ENCODE peak calls at places on chromosomes 3 and 15, in nine cellular contexts. One of them, this sample, is unnamed.

GRCh38 chr3:18813300-18813699 is 335.0 kb upstream of the KCNH8 start:
- DNase-seq in lower leg skin: no peak
- DNase-seq in GM06990: no peak
- DNase-seq in progenitor cell of endocrine pancreas: no peak
- DNase-seq in choroid plexus epithelial cell: no peak
- DNase-seq in ovary: no peak
- DNase-seq in AG10803: no peak
- DNase-seq in fibroblast of pulmonary artery: no peak
- DNase-seq in stomach: no peak
- DNase-seq in this sample: no peak

GRCh38 chr3:165641569-165642310 is 195.5 kb downstream of the BCHE start:
- DNase-seq in ovary: no peak
- DNase-seq in GM06990: no peak
- DNase-seq in lower leg skin: no peak
- DNase-seq in progenitor cell of endocrine pancreas: no peak
- DNase-seq in AG10803: no peak
- DNase-seq in choroid plexus epithelial cell: no peak
- DNase-seq in fibroblast of pulmonary artery: peak
- DNase-seq in stomach: no peak
- DNase-seq in this sample: no peak

GRCh38 chr3:23446301-23446700 is 243.2 kb downstream of the UBE2E2 start:
- DNase-seq in fibroblast of pulmonary artery: no peak
- DNase-seq in GM06990: no peak
- DNase-seq in progenitor cell of endocrine pancreas: no peak
- DNase-seq in ovary: no peak
- DNase-seq in choroid plexus epithelial cell: no peak
- DNase-seq in stomach: no peak
- DNase-seq in AG10803: no peak
- DNase-seq in lower leg skin: no peak
- DNase-seq in this sample: no peak

GRCh38 chr3:71051893-71052687 is 531.4 kb downstream of the FOXP1 start:
- DNase-seq in stomach: no peak
- DNase-seq in progenitor cell of endocrine pancreas: no peak
- DNase-seq in fibroblast of pulmonary artery: peak
- DNase-seq in lower leg skin: no peak
- DNase-seq in choroid plexus epithelial cell: peak
- DNase-seq in AG10803: peak
- DNase-seq in ovary: no peak
- DNase-seq in GM06990: no peak
- DNase-seq in this sample: no peak

GRCh38 chr3:4983739-4984510 is 4.7 kb downstream of the BHLHE40 start:
- DNase-seq in ovary: peak
- DNase-seq in progenitor cell of endocrine pancreas: no peak
- DNase-seq in GM06990: peak
- DNase-seq in lower leg skin: peak
- DNase-seq in choroid plexus epithelial cell: peak
- DNase-seq in AG10803: peak
- DNase-seq in fibroblast of pulmonary artery: peak
- DNase-seq in stomach: peak
- DNase-seq in this sample: no peak

GRCh38 chr3:98223907-98224672 is 40.0 kb upstream of the OR5H6 start:
- DNase-seq in lower leg skin: no peak
- DNase-seq in progenitor cell of endocrine pancreas: no peak
- DNase-seq in AG10803: no peak
- DNase-seq in stomach: no peak
- DNase-seq in GM06990: no peak
- DNase-seq in choroid plexus epithelial cell: no peak
- DNase-seq in ovary: no peak
- DNase-seq in fibroblast of pulmonary artery: no peak
- DNase-seq in this sample: no peak

GRCh38 chr3:126360046-126360713 is 3.0 kb upstream of the KLF15 start:
- DNase-seq in ovary: peak
- DNase-seq in GM06990: no peak
- DNase-seq in AG10803: no peak
- DNase-seq in stomach: no peak
- DNase-seq in choroid plexus epithelial cell: no peak
- DNase-seq in fibroblast of pulmonary artery: no peak
- DNase-seq in progenitor cell of endocrine pancreas: no peak
- DNase-seq in lower leg skin: no peak
- DNase-seq in this sample: no peak

GRCh38 chr3:64902991-64903390 is 215.2 kb upstream of the ADAMTS9 start:
- DNase-seq in progenitor cell of endocrine pancreas: no peak
- DNase-seq in fibroblast of pulmonary artery: peak
- DNase-seq in choroid plexus epithelial cell: peak
- DNase-seq in GM06990: no peak
- DNase-seq in stomach: no peak
- DNase-seq in AG10803: peak
- DNase-seq in lower leg skin: no peak
- DNase-seq in ovary: no peak
- DNase-seq in this sample: no peak

GRCh38 chr3:141769171-141769894 is 6.1 kb downstream of the GRK7 start:
- DNase-seq in lower leg skin: no peak
- DNase-seq in GM06990: no peak
- DNase-seq in stomach: no peak
- DNase-seq in progenitor cell of endocrine pancreas: no peak
- DNase-seq in choroid plexus epithelial cell: peak
- DNase-seq in ovary: no peak
- DNase-seq in AG10803: no peak
- DNase-seq in fibroblast of pulmonary artery: peak
- DNase-seq in this sample: no peak

GRCh38 chr3:171939578-171939977 is 96.4 kb downstream of the TMEM212 start:
- DNase-seq in AG10803: no peak
- DNase-seq in lower leg skin: no peak
- DNase-seq in fibroblast of pulmonary artery: no peak
- DNase-seq in ovary: no peak
- DNase-seq in GM06990: no peak
- DNase-seq in choroid plexus epithelial cell: no peak
- DNase-seq in stomach: no peak
- DNase-seq in progenitor cell of endocrine pancreas: no peak
- DNase-seq in this sample: no peak

GRCh38 chr3:182920515-182921084 is 59.7 kb downstream of the DCUN1D1 start:
- DNase-seq in ovary: no peak
- DNase-seq in progenitor cell of endocrine pancreas: no peak
- DNase-seq in lower leg skin: no peak
- DNase-seq in AG10803: no peak
- DNase-seq in choroid plexus epithelial cell: no peak
- DNase-seq in stomach: no peak
- DNase-seq in GM06990: no peak
- DNase-seq in fibroblast of pulmonary artery: no peak
- DNase-seq in this sample: no peak

DNA sequence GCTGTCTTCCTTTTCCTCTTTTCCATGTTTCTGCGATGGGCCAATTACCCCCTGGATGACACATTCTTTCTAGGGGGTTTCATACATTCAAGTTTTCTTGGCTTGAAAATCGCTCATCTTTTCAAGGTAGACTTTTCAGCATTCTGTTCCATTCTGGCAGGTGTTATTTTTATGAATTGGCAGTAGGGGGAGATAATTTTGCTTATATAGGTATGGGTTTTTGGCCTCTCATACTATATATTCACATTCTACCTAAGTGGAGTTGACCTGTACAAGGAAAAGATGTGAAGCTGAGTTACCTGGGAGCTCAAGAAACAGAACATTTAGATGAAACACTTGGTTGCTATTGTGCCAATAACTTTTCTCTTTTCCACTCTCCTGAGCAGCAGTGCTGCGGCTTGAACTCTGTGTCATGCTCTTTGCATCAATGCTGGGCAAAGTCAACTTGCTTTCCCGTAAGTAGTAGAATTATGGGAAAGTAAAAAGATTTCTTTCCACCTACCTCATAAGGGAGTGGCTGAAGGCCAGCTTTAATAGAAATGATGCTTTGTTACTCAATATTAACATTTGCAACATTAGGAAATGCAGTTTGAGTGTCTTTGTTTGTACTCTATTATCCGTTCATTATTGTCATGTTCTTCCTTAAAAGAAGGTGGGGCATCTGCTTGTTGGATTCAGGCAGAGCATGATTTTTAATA is 27.9 kb upstream of the MFSD1 start:
- DNase-seq in choroid plexus epithelial cell: peak
- DNase-seq in progenitor cell of endocrine pancreas: no peak
- DNase-seq in stomach: no peak
- DNase-seq in AG10803: peak
- DNase-seq in fibroblast of pulmonary artery: peak
- DNase-seq in GM06990: no peak
- DNase-seq in lower leg skin: no peak
- DNase-seq in ovary: no peak
- DNase-seq in this sample: no peak
- TF ChIP-seq CTCF in choroid plexus epithelial cell: no peak
- TF ChIP-seq CTCF in progenitor cell of endocrine pancreas: no peak
- TF ChIP-seq CTCF in stomach: no peak
- TF ChIP-seq CTCF in AG10803: no peak
- TF ChIP-seq CTCF in fibroblast of pulmonary artery: no peak
- TF ChIP-seq CTCF in GM06990: peak
- TF ChIP-seq CTCF in lower leg skin: no peak
- TF ChIP-seq CTCF in ovary: no peak
- TF ChIP-seq CTCF in this sample: no peak

GRCh38 chr3:160857476-160857875 is 101.4 kb downstream of the PPM1L start:
- DNase-seq in AG10803: no peak
- DNase-seq in choroid plexus epithelial cell: no peak
- DNase-seq in ovary: no peak
- DNase-seq in GM06990: no peak
- DNase-seq in fibroblast of pulmonary artery: no peak
- DNase-seq in stomach: no peak
- DNase-seq in lower leg skin: no peak
- DNase-seq in progenitor cell of endocrine pancreas: no peak
- DNase-seq in this sample: no peak
- TF ChIP-seq CTCF in AG10803: no peak
- TF ChIP-seq CTCF in choroid plexus epithelial cell: no peak
- TF ChIP-seq CTCF in ovary: no peak
- TF ChIP-seq CTCF in GM06990: no peak
- TF ChIP-seq CTCF in fibroblast of pulmonary artery: no peak
- TF ChIP-seq CTCF in stomach: no peak
- TF ChIP-seq CTCF in lower leg skin: no peak
- TF ChIP-seq CTCF in progenitor cell of endocrine pancreas: no peak
- TF ChIP-seq CTCF in this sample: no peak

GRCh38 chr15:30023798-30024295 is 58.9 kb upstream of the GOLGA8J start:
- DNase-seq in stomach: no peak
- DNase-seq in ovary: no peak
- DNase-seq in GM06990: no peak
- DNase-seq in choroid plexus epithelial cell: peak
- DNase-seq in fibroblast of pulmonary artery: peak
- DNase-seq in AG10803: peak
- DNase-seq in progenitor cell of endocrine pancreas: no peak
- DNase-seq in lower leg skin: no peak
- DNase-seq in this sample: no peak
- TF ChIP-seq CTCF in stomach: no peak
- TF ChIP-seq CTCF in ovary: no peak
- TF ChIP-seq CTCF in GM06990: no peak
- TF ChIP-seq CTCF in choroid plexus epithelial cell: no peak
- TF ChIP-seq CTCF in fibroblast of pulmonary artery: no peak
- TF ChIP-seq CTCF in AG10803: no peak
- TF ChIP-seq CTCF in progenitor cell of endocrine pancreas: no peak
- TF ChIP-seq CTCF in lower leg skin: no peak
- TF ChIP-seq CTCF in this sample: no peak

GRCh38 chr15:83654379-83655236 is 685 bp downstream of the ADAMTSL3 start:
- DNase-seq in choroid plexus epithelial cell: no peak
- DNase-seq in fibroblast of pulmonary artery: no peak
- DNase-seq in GM06990: no peak
- DNase-seq in stomach: peak
- DNase-seq in AG10803: no peak
- DNase-seq in ovary: no peak
- DNase-seq in progenitor cell of endocrine pancreas: no peak
- DNase-seq in lower leg skin: no peak
- DNase-seq in this sample: peak
- TF ChIP-seq CTCF in choroid plexus epithelial cell: peak
- TF ChIP-seq CTCF in fibroblast of pulmonary artery: no peak
- TF ChIP-seq CTCF in GM06990: no peak
- TF ChIP-seq CTCF in stomach: no peak
- TF ChIP-seq CTCF in AG10803: no peak
- TF ChIP-seq CTCF in ovary: no peak
- TF ChIP-seq CTCF in progenitor cell of endocrine pancreas: no peak
- TF ChIP-seq CTCF in lower leg skin: no peak
- TF ChIP-seq CTCF in this sample: no peak

GRCh38 chr15:23866832-23867231 is 179.7 kb upstream of the NDN start:
- DNase-seq in progenitor cell of endocrine pancreas: no peak
- DNase-seq in fibroblast of pulmonary artery: peak
- DNase-seq in ovary: no peak
- DNase-seq in GM06990: no peak
- DNase-seq in choroid plexus epithelial cell: no peak
- DNase-seq in stomach: no peak
- DNase-seq in AG10803: no peak
- DNase-seq in lower leg skin: no peak
- DNase-seq in this sample: peak
- TF ChIP-seq CTCF in progenitor cell of endocrine pancreas: peak
- TF ChIP-seq CTCF in fibroblast of pulmonary artery: peak
- TF ChIP-seq CTCF in ovary: no peak
- TF ChIP-seq CTCF in GM06990: no peak
- TF ChIP-seq CTCF in choroid plexus epithelial cell: peak
- TF ChIP-seq CTCF in stomach: no peak
- TF ChIP-seq CTCF in AG10803: peak
- TF ChIP-seq CTCF in lower leg skin: no peak
- TF ChIP-seq CTCF in this sample: peak

GRCh38 chr3:46558184-46559029 is 7.7 kb downstream of the LRRC2 start:
- DNase-seq in AG10803: peak
- DNase-seq in lower leg skin: peak
- DNase-seq in GM06990: peak
- DNase-seq in choroid plexus epithelial cell: peak
- DNase-seq in fibroblast of pulmonary artery: peak
- DNase-seq in ovary: peak
- DNase-seq in stomach: peak
- DNase-seq in progenitor cell of endocrine pancreas: peak
- DNase-seq in this sample: peak
- TF ChIP-seq CTCF in AG10803: peak
- TF ChIP-seq CTCF in lower leg skin: no peak
- TF ChIP-seq CTCF in GM06990: peak
- TF ChIP-seq CTCF in choroid plexus epithelial cell: peak
- TF ChIP-seq CTCF in fibroblast of pulmonary artery: peak
- TF ChIP-seq CTCF in ovary: no peak
- TF ChIP-seq CTCF in stomach: peak
- TF ChIP-seq CTCF in progenitor cell of endocrine pancreas: peak
- TF ChIP-seq CTCF in this sample: peak